ENCODE peak calls at places on chromosomes 13 and 19, in five cellular contexts. B is GM12891, W is suprapubic skin, K is body of pancreas, G is testis. V is an unnamed sample.

GRCh38 chr13:81080911-81081454 is 740.1 kb upstream of the SPRY2 start:
- DNase-seq in B (no peak), G (no peak), K (no peak), W (no peak), V (no peak)

GRCh38 chr19:6258812-6259311 is 20.9 kb downstream of the MLLT1 start:
- DNase-seq in K (no peak), B (no peak), G (no peak), W (no peak), V (no peak)

GRCh38 chr19:48123907-48124675 is 13.5 kb upstream of the PLA2G4C start:
- DNase-seq in B (no peak), G (peak), K (no peak), W (no peak), V (no peak)

GRCh38 chr19:51366999-51367564 is 894 bp upstream of the ETFB start:
- DNase-seq in G (peak), K (no peak), W (no peak), B (no peak), V (no peak)

GRCh38 chr19:46840157-46840942 is 10.3 kb downstream of the AP2S1 start:
- DNase-seq in G (peak), K (peak), W (no peak), B (peak), V (peak)

GRCh38 chr13:46278474-46278873 is 66.7 kb downstream of the LRRC63 start:
- DNase-seq in B (no peak), K (no peak), G (no peak), W (no peak), V (no peak)

GRCh38 chr19:19619121-19619848 is 798 bp upstream of the PBX4 start:
- DNase-seq in W (no peak), B (no peak), K (no peak), G (no peak), V (no peak)

GRCh38 chr19:44912854-44913253 is 1.6 kb upstream of the APOC1 start:
- DNase-seq in W (no peak), B (no peak), G (peak), K (no peak), V (peak)

GRCh38 chr19:56174550-56174949 is 1.3 kb upstream of the GALP start:
- DNase-seq in G (no peak), W (no peak), B (no peak), K (no peak), V (peak)

GRCh38 chr19:1041835-1042685 is 2.2 kb downstream of the ABCA7 start:
- DNase-seq in K (peak), W (no peak), G (no peak), B (no peak), V (no peak)

GRCh38 chr13:42671502-42671901 is 97.5 kb downstream of the TNFSF11 start:
- DNase-seq in K (no peak), G (no peak), B (no peak), W (no peak), V (no peak)

DNA sequence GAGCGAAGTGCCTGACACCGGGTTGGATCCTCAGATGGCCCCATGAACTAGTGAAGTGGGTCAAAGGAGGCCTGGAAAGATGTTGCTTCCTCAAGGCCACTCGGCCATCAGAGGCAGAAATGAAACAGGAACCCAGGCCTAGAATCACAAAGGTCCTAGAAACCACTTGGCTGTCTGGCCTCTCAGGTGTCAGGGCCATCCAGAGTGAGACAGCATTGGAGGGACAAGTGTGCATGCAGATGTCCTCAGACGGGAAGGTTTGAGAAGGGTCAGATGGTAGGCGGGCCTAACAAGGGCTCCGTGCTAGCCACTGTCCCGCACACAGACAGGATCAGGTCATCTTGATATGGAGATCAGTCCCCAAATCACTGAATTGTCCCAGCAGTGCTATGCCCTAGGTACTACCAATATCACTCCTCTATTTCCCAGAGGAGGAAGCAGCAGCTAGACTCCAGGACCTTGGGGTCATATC is 14.3 kb downstream of the CCDC97 start:
- DNase-seq in B (no peak), W (no peak), K (no peak), G (no peak), V (peak)
- TF ChIP-seq POLR2A in B (no peak), W (no peak), K (no peak), G (no peak), V (no peak)

GRCh38 chr19:14070268-14071050 is 2.1 kb upstream of the MISP3 start:
- DNase-seq in W (no peak), K (no peak), B (no peak), G (no peak), V (no peak)

GRCh38 chr19:14072535-14073231 is at the start of gene MISP3:
- DNase-seq in K (peak), G (peak), B (no peak), W (no peak), V (peak)

GRCh38 chr19:14073925-14074838 is 1.6 kb downstream of the MISP3 start:
- DNase-seq in W (no peak), K (peak), G (no peak), B (no peak), V (no peak)

GRCh38 chr19:14078406-14078805 is 5.8 kb downstream of the MISP3 start:
- DNase-seq in W (no peak), K (no peak), B (no peak), G (no peak), V (no peak)

GRCh38 chr19:14073232-14073924 is 792 bp downstream of the MISP3 start:
- DNase-seq in W (no peak), B (peak), G (peak), K (peak), V (peak)
- TF ChIP-seq POLR2A in W (no peak), B (no peak), G (no peak), K (peak), V (peak)

GRCh38 chr19:3708207-3708931 is at the start of gene TJP3:
- DNase-seq in G (peak), W (no peak), K (peak), B (no peak), V (peak)
- TF ChIP-seq POLR2A in G (no peak), W (no peak), K (no peak), B (no peak), V (no peak)

GRCh38 chr19:4976412-4977298 is 7.7 kb downstream of the KDM4B start:
- DNase-seq in B (no peak), K (peak), W (peak), G (peak), V (peak)
- TF ChIP-seq POLR2A in B (no peak), K (no peak), W (no peak), G (no peak), V (peak)

DNA sequence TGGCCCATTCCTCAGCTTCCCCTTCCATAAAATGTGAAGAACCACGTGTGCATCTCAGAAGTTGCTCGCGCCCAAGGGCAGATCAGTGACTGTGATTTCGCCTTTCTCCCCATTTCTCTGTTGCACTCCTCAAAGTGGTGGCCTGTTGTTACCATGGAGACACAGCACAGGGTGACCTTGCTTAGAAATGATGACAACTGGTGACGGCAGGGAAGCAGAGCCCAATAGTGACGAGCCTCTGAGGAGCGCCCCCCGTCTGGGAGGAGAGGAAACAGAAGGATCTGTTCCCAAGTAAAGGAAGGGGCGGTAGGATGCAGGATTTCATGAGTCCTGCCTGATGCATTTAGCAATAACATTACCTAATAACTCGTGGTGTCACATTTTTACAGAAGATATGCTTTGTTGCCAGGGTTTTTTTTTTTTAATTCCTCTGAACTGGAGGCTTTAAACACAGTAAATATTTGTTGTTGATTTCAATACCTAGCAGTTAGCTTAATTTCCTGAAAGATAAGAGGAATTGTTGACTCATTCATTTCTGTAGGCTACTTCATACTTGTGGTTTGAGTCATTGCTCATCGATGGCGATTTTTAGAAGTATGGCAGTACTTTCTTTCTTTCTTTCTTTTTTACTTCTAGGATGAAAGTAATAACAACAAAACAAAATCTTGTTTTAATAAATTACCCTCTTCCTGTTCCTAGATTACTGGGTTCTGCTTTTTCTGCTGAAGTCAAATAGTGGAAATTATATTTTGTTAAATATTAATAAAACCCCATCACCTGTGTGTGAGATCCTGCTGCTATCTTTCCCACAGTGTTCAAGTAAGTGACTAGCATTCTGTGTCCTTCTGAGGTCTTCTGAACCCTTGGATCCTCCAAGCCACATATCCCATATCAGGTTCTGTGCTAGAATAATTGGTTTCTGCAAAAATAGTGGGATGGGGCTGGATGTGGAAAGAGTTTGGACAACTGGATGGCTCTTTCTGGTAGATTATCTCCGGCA is 36.0 kb downstream of the MBNL2 start:
- DNase-seq in B (no peak), K (peak), W (peak), G (no peak), V (peak)
- TF ChIP-seq POLR2A in B (no peak), K (no peak), W (no peak), G (no peak), V (no peak)

GRCh38 chr19:27794444-27795042 is 1418.4 kb downstream of the UQCRFS1 start:
- DNase-seq in B (peak), K (peak), G (peak), W (no peak), V (no peak)

GRCh38 chr19:27795369-27795768 is 1417.6 kb downstream of the UQCRFS1 start:
- DNase-seq in B (no peak), W (no peak), K (no peak), G (no peak), V (no peak)

GRCh38 chr19:27792576-27793127 is 1420.3 kb downstream of the UQCRFS1 start:
- DNase-seq in K (no peak), G (no peak), W (no peak), B (no peak), V (no peak)

GRCh38 chr19:27793644-27794443 is 1419.1 kb downstream of the UQCRFS1 start:
- DNase-seq in G (peak), B (peak), K (peak), W (peak), V (peak)

GRCh38 chr19:27793128-27793643 is 1419.8 kb downstream of the UQCRFS1 start:
- DNase-seq in W (no peak), B (peak), K (peak), G (peak), V (peak)
- TF ChIP-seq POLR2A in W (no peak), B (no peak), K (no peak), G (no peak), V (no peak)

GRCh38 chr19:18278521-18279265 is 2.7 kb downstream of the JUND start:
- DNase-seq in G (no peak), B (no peak), K (peak), W (no peak), V (peak)

GRCh38 chr19:18273566-18274302 is 518 bp downstream of the IQCN start:
- DNase-seq in G (no peak), W (no peak), K (no peak), B (no peak), V (no peak)

GRCh38 chr19:18274303-18274775 is at the start of gene IQCN:
- DNase-seq in G (no peak), K (peak), W (no peak), B (no peak), V (no peak)

GRCh38 chr19:18271433-18271841 is 2.8 kb downstream of the IQCN start:
- DNase-seq in B (no peak), K (no peak), W (no peak), G (peak), V (no peak)

DNA sequence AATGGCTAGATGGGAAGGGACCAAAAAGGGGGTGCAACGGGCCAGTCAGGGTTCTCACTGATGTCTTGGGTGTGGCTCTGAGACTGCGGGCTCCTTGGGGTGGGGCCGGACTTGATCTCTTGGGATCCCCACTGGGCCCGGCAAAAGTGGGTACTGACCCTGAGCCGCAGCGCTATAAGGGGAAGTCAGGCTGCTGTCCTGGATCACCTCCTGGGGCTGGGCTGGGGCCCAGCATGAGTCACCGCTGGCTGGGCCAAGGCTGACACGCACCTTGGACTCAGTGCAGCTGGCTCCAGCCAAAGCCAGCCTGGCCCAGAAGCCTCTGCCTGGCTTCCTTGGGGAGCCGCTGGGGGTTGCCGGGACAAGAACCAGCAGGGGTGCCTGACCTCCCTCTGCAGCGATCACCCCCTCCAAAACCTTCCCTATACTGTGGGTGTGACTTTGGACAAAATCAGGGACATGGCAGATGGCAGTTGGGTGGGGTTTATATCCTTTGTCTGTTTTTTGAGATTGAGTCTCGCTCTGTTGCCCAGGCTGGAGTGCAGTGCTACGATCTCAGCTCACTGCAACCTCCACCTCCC is 614 bp upstream of the IQCN start:
- DNase-seq in G (peak), W (peak), B (no peak), K (peak), V (peak)
- TF ChIP-seq POLR2A in G (no peak), W (no peak), B (peak), K (peak), V (peak)

GRCh38 chr13:38965281-38965680 is 25.4 kb downstream of the STOML3 start:
- DNase-seq in G (no peak), K (no peak), B (no peak), W (no peak), V (no peak)
- TF ChIP-seq POLR2A in G (no peak), K (no peak), B (no peak), W (no peak), V (no peak)

DNA sequence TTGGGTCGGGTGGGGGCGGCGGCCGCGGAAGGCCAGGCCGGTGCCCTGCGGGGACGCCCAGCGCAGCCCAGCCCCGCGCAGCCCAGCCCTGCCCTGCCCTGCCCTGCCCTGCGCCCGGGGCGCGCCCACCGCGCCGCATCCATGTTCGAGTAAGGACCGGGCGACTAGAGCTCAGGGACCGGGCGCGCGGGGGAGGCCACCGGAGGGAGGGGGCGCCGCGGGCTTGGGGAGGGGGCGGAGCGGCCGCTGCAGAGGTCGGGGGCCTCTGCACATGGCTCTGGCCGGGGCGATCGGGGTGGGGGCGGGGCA is 169 bp downstream of the GRAMD1A start:
- DNase-seq in W (no peak), G (no peak), K (no peak), B (no peak), V (no peak)
- TF ChIP-seq POLR2A in W (no peak), G (no peak), K (no peak), B (no peak), V (no peak)